ENCODE peak calls at places on chromosomes 4 and X, in seven cellular contexts. O is IMR-90, H is breast epithelium, J is heart left ventricle, V is HepG2, W is uterus, S is suprapubic skin. Y is an unnamed sample.

GRCh38 chrX:151974336-151975227 is at the start of gene GABRE:
- DNase-seq in O (no peak), W (peak; percentile 65), J (peak; percentile 79), V (no peak), H (no peak), S (peak; percentile 74), Y (peak; percentile 28)

GRCh38 chr4:121096629-121097028 is 24.3 kb upstream of the NDNF start:
- DNase-seq in W (no peak), V (peak; percentile 7), S (no peak), J (no peak), H (no peak), O (peak; percentile 52), Y (no peak)

GRCh38 chr4:138138774-138139173 is 103.4 kb downstream of the SLC7A11 start:
- DNase-seq in H (no peak), J (no peak), O (no peak), S (no peak), W (no peak), V (no peak), Y (no peak)

GRCh38 chr4:84231539-84232055 is 267.5 kb downstream of the NKX6-1 start:
- DNase-seq in J (no peak), V (no peak), H (no peak), W (no peak), O (no peak), S (no peak), Y (no peak)

GRCh38 chr4:160136021-160136420 is 1033.1 kb downstream of the RAPGEF2 start:
- DNase-seq in W (no peak), J (no peak), V (no peak), S (no peak), O (no peak), H (no peak), Y (no peak)

GRCh38 chrX:108165349-108166111 is 74.0 kb downstream of the ATG4A start:
- DNase-seq in O (peak; percentile 51), J (no peak), S (no peak), H (no peak), V (peak; percentile 33), W (peak; percentile 31), Y (peak; percentile 32)

GRCh38 chrX:154476821-154477220 is 2.3 kb downstream of the LAGE3 start:
- DNase-seq in J (no peak), S (no peak), W (no peak), V (no peak), H (no peak), O (no peak), Y (no peak)

GRCh38 chr4:1636490-1637211 is 47.5 kb downstream of the FAM53A start:
- DNase-seq in W (no peak), H (no peak), S (no peak), J (no peak), O (no peak), V (no peak), Y (no peak)

GRCh38 chrX:135931644-135932487 is 38.4 kb downstream of the SAGE1 start:
- DNase-seq in J (no peak), W (peak; percentile 17), H (no peak), S (no peak), V (peak; percentile 15), O (peak; percentile 24), Y (peak; percentile 64)

GRCh38 chr4:184802203-184803015 is 23.4 kb downstream of the ACSL1 start:
- DNase-seq in V (no peak), O (peak; percentile 16), S (no peak), H (no peak), J (no peak), W (no peak), Y (no peak)

GRCh38 chr4:89836897-89837384 is at the start of gene SNCA:
- DNase-seq in V (no peak), S (peak; percentile 78), J (peak; percentile 83), H (peak; percentile 28), W (peak; percentile 78), O (peak; percentile 21), Y (peak; percentile 46)

GRCh38 chr4:4247711-4248035 is 350 bp downstream of the TMEM128 start:
- DNase-seq in S (no peak), W (no peak), H (no peak), O (peak; percentile 18), J (no peak), V (no peak), Y (no peak)

GRCh38 chr4:40688446-40689095 is 58.9 kb upstream of the RBM47 start:
- DNase-seq in W (no peak), H (no peak), J (no peak), O (no peak), V (no peak), S (no peak), Y (no peak)

GRCh38 chr4:6331018-6331417 is 61.4 kb downstream of the WFS1 start:
- DNase-seq in S (no peak), J (peak; percentile 23), O (peak; percentile 20), V (peak; percentile 66), H (no peak), W (no peak), Y (no peak)

GRCh38 chrX:131729295-131729694 is 185.4 kb downstream of the OR13H1 start:
- DNase-seq in W (peak; percentile 85), H (peak; percentile 90), J (no peak), S (peak; percentile 89), V (no peak), O (peak; percentile 88), Y (peak; percentile 84)

GRCh38 chr4:25783943-25784342 is 78.8 kb downstream of the SEL1L3 start:
- DNase-seq in J (no peak), W (no peak), S (no peak), V (no peak), O (no peak), H (no peak), Y (no peak)

GRCh38 chr4:54487491-54487890 is 170.3 kb upstream of the KIT start:
- DNase-seq in J (no peak), O (peak; percentile 51), V (no peak), W (no peak), H (no peak), S (no peak), Y (no peak)

GRCh38 chr4:42484630-42485029 is 87.3 kb downstream of the SHISA3 start:
- DNase-seq in J (no peak), O (no peak), S (no peak), V (no peak), W (no peak), H (no peak), Y (no peak)

GRCh38 chr4:42489095-42489494 is 91.8 kb downstream of the SHISA3 start:
- DNase-seq in O (no peak), W (no peak), S (no peak), V (no peak), J (no peak), H (no peak), Y (no peak)

GRCh38 chr4:42488114-42488513 is 90.8 kb downstream of the SHISA3 start:
- DNase-seq in S (no peak), V (no peak), W (no peak), J (no peak), H (no peak), O (no peak), Y (no peak)

GRCh38 chr4:42488554-42488953 is 91.3 kb downstream of the SHISA3 start:
- DNase-seq in S (no peak), V (no peak), H (no peak), J (no peak), W (no peak), O (no peak), Y (no peak)

GRCh38 chr4:42487230-42487629 is 89.9 kb downstream of the SHISA3 start:
- DNase-seq in V (no peak), H (no peak), W (no peak), J (no peak), O (no peak), S (no peak), Y (no peak)
- H3K4me1 ChIP-seq in V (no peaks in the 10 kb centered on the region), H (no peaks in the 10 kb centered on the region), W (no peaks in the 10 kb centered on the region), J (no peaks in the 10 kb centered on the region), O (peaks cover 4% of the 10 kb centered on the region), S (peaks cover 3% of the 10 kb centered on the region), Y (no peaks in the 10 kb centered on the region)

GRCh38 chrX:70134116-70134477 is 850 bp downstream of the IGBP1 start:
- DNase-seq in J (no peak), S (no peak), O (peak; percentile 34), H (no peak), V (peak; percentile 3), W (no peak), Y (no peak)

GRCh38 chrX:70132244-70132643 is 1.0 kb upstream of the IGBP1 start:
- DNase-seq in J (no peak), O (no peak), H (no peak), S (no peak), V (no peak), W (no peak), Y (no peak)

GRCh38 chrX:70129811-70130210 is 3.4 kb upstream of the IGBP1 start:
- DNase-seq in S (no peak), W (no peak), J (no peak), H (no peak), V (peak; percentile 5), O (peak; percentile 31), Y (no peak)

GRCh38 chrX:70132877-70133302 is 357 bp upstream of the IGBP1 start:
- DNase-seq in V (no peak), J (no peak), W (no peak), H (no peak), O (peak; percentile 3), S (no peak), Y (no peak)

GRCh38 chrX:70133303-70134115 is at the start of gene IGBP1:
- DNase-seq in J (peak; percentile 86), O (peak; percentile 83), W (peak; percentile 80), H (peak; percentile 68), S (peak; percentile 87), V (peak; percentile 90), Y (peak; percentile 75)
- TF ChIP-seq POLR2A in J (no peak), O (peak; percentile 75), W (no peak), H (no peak), S (no peak), V (peak; percentile 62), Y (no peak)

DNA sequence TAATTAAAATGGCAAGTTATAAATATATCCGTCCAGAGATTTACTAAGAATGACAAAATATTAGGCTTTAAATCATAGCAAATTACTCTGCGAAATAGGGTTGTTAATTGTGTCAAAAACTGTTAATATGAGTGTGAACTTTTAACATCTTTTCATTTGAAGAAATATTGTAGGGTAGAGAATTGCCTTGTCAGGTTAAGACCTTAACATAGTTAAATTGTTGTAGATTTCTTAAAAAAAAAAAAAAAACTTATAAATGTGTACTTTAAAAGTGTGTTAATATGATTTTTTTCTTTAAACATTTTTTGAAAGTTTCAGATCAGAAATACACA is 107.7 kb upstream of the TLR2 start:
- DNase-seq in S (no peak), J (no peak), W (no peak), O (no peak), V (no peak), H (no peak), Y (no peak)
- H3K4me1 ChIP-seq in S (peaks cover 11% of the 10 kb centered on the region), J (peaks cover 9% of the 10 kb centered on the region), W (no peaks in the 10 kb centered on the region), O (no peaks in the 10 kb centered on the region), V (peaks cover 22% of the 10 kb centered on the region), H (peaks cover 4% of the 10 kb centered on the region), Y (peaks cover 25% of the 10 kb centered on the region)

DNA sequence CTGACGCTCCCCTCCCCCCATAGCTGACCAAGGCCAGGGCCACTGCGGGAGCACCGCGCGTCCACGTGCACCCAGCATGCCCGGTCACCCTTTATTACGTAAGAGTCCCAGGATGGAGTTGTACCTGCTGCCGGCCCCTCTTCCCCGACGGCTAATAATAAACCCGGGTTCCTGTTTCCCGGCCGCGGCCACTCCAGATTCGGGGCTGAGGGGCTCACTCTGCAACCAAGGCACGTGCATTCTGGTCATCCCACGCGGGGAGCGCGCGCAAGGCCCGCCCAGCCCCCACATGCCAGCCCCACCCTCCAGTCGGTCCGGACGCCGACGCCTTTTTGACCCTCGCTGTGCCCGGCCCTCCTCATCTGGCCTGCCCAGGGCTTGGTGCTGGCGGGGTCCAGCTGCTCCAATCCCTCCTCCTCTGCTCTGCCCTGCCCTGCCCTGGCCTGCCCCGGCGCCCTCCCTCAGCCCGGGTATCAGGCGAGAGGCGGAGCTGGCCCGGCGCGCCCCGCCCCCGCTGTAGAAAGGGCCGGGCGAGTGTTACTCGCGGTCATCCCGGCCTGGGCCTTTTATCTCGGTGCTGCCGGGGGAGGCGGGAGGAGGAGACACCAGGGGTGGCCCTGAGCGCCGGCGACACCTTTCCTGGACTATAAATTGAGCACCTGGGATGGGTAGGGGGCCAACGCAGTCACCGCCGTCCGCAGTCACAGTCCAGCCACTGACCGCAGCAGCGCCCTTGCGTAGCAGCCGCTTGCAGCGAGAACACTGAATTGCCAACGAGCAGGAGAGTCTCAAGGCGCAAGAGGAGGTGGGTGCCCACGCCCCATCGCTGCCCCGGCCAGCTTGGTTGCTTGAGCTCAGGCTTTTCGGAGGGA is 2.6 kb downstream of the MID1IP1 start:
- DNase-seq in H (peak; percentile 66), O (peak; percentile 34), W (peak; percentile 75), J (peak; percentile 90), S (peak; percentile 91), V (peak; percentile 72), Y (peak; percentile 87)
- TF ChIP-seq POLR2A in H (peak; percentile 57), O (peak; percentile 42), W (peak; percentile 74), J (no peak), S (peak; percentile 68), V (no peak), Y (peak; percentile 70)